ENCODE peak calls at places on chromosome 19, in eight cellular contexts. F, S, U, M, R, Q, Z and N are unnamed samples.

GRCh38 chr19:3270908-3271307 is 46.4 kb downstream of the CELF5 start:
- DNase-seq in F (no peak), S (no peak), U (no peak), M (peak), R (no peak), Q (peak), Z (peak), N (peak)

GRCh38 chr19:45601524-45602522 is at the start of gene GPR4:
- DNase-seq in F (no peak), S (no peak), U (no peak), M (no peak), R (no peak), Q (no peak), Z (no peak), N (no peak)

GRCh38 chr19:7515091-7515470 is 822 bp upstream of the ZNF358 start:
- DNase-seq in F (no peak), S (no peak), U (no peak), M (peak), R (no peak), Q (no peak), Z (peak), N (no peak)

GRCh38 chr19:28445826-28446225 is 767.1 kb downstream of the UQCRFS1 start:
- DNase-seq in F (no peak), S (no peak), U (no peak), M (no peak), R (no peak), Q (no peak), Z (no peak), N (no peak)

GRCh38 chr19:55442372-55443044 is 592 bp downstream of the SHISA7 start:
- DNase-seq in F (no peak), S (no peak), U (no peak), M (no peak), R (no peak), Q (no peak), Z (no peak), N (no peak)

GRCh38 chr19:30864460-30865215 is 484.6 kb downstream of the TSHZ3 start:
- DNase-seq in F (no peak), S (no peak), U (no peak), M (no peak), R (no peak), Q (no peak), Z (no peak), N (no peak)

GRCh38 chr19:6501740-6502648 is at the start of gene TUBB4A:
- DNase-seq in F (no peak), S (peak), U (no peak), M (no peak), R (no peak), Q (no peak), Z (no peak), N (no peak)

GRCh38 chr19:31408460-31409124 is 59.4 kb upstream of the TSHZ3 start:
- DNase-seq in F (no peak), S (no peak), U (peak), M (peak), R (peak), Q (peak), Z (peak), N (peak)

GRCh38 chr19:58516246-58516836 is 3.3 kb downstream of the ZBTB45 start:
- DNase-seq in F (no peak), S (no peak), U (no peak), M (no peak), R (no peak), Q (no peak), Z (no peak), N (no peak)

GRCh38 chr19:46616631-46617322 is 8.1 kb downstream of the PTGIR start:
- DNase-seq in F (no peak), S (no peak), U (no peak), M (peak), R (no peak), Q (peak), Z (peak), N (peak)

GRCh38 chr19:3094638-3095374 is 644 bp downstream of the GNA11 start:
- DNase-seq in F (peak), S (no peak), U (no peak), M (peak), R (no peak), Q (peak), Z (peak), N (peak)

GRCh38 chr19:37902668-37903067 is 3.7 kb downstream of the WDR87 start:
- DNase-seq in F (peak), S (peak), U (peak), M (peak), R (peak), Q (peak), Z (peak), N (peak)

GRCh38 chr19:29239220-29239776 is 26.3 kb upstream of the UQCRFS1 start:
- DNase-seq in F (no peak), S (no peak), U (no peak), M (no peak), R (no peak), Q (no peak), Z (no peak), N (no peak)

GRCh38 chr19:4524808-4525562 is 6.7 kb upstream of the PLIN4 start:
- DNase-seq in F (no peak), S (peak), U (no peak), M (no peak), R (no peak), Q (peak), Z (peak), N (peak)

GRCh38 chr19:56383826-56384605 is 9.3 kb downstream of the ZNF582 start:
- DNase-seq in F (no peak), S (no peak), U (no peak), M (peak), R (no peak), Q (peak), Z (peak), N (peak)

GRCh38 chr19:12723643-12724426 is at the start of gene TNPO2:
- DNase-seq in F (no peak), S (peak), U (peak), M (peak), R (no peak), Q (peak), Z (peak), N (peak)

GRCh38 chr19:10936661-10937084 is 8.1 kb downstream of the TIMM29 start:
- DNase-seq in F (no peak), S (no peak), U (peak), M (peak), R (peak), Q (peak), Z (peak), N (peak)

GRCh38 chr19:4781851-4782250 is 9.7 kb upstream of the FEM1A start:
- DNase-seq in F (no peak), S (no peak), U (no peak), M (no peak), R (no peak), Q (peak), Z (no peak), N (no peak)

GRCh38 chr19:52789440-52789839 is 2.8 kb upstream of the ZNF600 start:
- DNase-seq in F (no peak), S (no peak), U (no peak), M (no peak), R (no peak), Q (no peak), Z (no peak), N (no peak)

GRCh38 chr19:28426902-28427232 is 786.1 kb downstream of the UQCRFS1 start:
- DNase-seq in F (no peak), S (no peak), U (no peak), M (no peak), R (no peak), Q (peak), Z (peak), N (no peak)

GRCh38 chr19:50513746-50514345 is at the start of gene ASPDH:
- DNase-seq in F (peak), S (no peak), U (no peak), M (no peak), R (no peak), Q (no peak), Z (no peak), N (no peak)

GRCh38 chr19:19642506-19643157 is 825 bp downstream of the GMIP start:
- DNase-seq in F (no peak), S (no peak), U (no peak), M (no peak), R (no peak), Q (no peak), Z (peak), N (no peak)

GRCh38 chr19:34341935-34342680 is 22.9 kb upstream of the GPI start:
- DNase-seq in F (no peak), S (no peak), U (no peak), M (no peak), R (no peak), Q (no peak), Z (no peak), N (no peak)

GRCh38 chr19:51439021-51439465 is 19.2 kb downstream of the SIGLEC8 start:
- DNase-seq in F (no peak), S (no peak), U (no peak), M (no peak), R (no peak), Q (peak), Z (peak), N (peak)

GRCh38 chr19:34345934-34346333 is 19.1 kb upstream of the GPI start:
- DNase-seq in F (no peak), S (peak), U (no peak), M (peak), R (no peak), Q (peak), Z (peak), N (peak)

GRCh38 chr19:41792513-41793413 is 3.6 kb upstream of the CEACAM3 start:
- DNase-seq in F (no peak), S (peak), U (no peak), M (peak), R (no peak), Q (peak), Z (peak), N (peak)

GRCh38 chr19:48873476-48874308 is 1.5 kb downstream of the PPP1R15A start:
- DNase-seq in F (no peak), S (no peak), U (peak), M (no peak), R (no peak), Q (no peak), Z (no peak), N (no peak)

GRCh38 chr19:6087074-6087506 is 23.2 kb downstream of the RFX2 start:
- DNase-seq in F (no peak), S (no peak), U (no peak), M (no peak), R (no peak), Q (no peak), Z (no peak), N (no peak)

GRCh38 chr19:38889803-38890202 is 9.6 kb downstream of the SIRT2 start:
- DNase-seq in F (no peak), S (no peak), U (no peak), M (no peak), R (no peak), Q (no peak), Z (no peak), N (no peak)

GRCh38 chr19:47157455-47158321 is 27.1 kb downstream of the SAE1 start:
- DNase-seq in F (peak), S (peak), U (peak), M (peak), R (peak), Q (peak), Z (peak), N (peak)

GRCh38 chr19:44741258-44741731 is 7.2 kb upstream of the BCL3 start:
- DNase-seq in F (no peak), S (no peak), U (no peak), M (no peak), R (no peak), Q (no peak), Z (peak), N (peak)

GRCh38 chr19:32233091-32233490 is 112.3 kb upstream of the ZNF507 start:
- DNase-seq in F (no peak), S (no peak), U (no peak), M (no peak), R (no peak), Q (no peak), Z (no peak), N (no peak)

GRCh38 chr19:5138606-5139594 is 170.0 kb downstream of the KDM4B start:
- DNase-seq in F (no peak), S (no peak), U (no peak), M (peak), R (no peak), Q (peak), Z (peak), N (peak)

GRCh38 chr19:55504252-55504603 is 16.0 kb downstream of the SSC5D start:
- DNase-seq in F (no peak), S (no peak), U (no peak), M (no peak), R (no peak), Q (no peak), Z (no peak), N (no peak)

GRCh38 chr19:49382639-49383038 is 5.4 kb upstream of the KASH5 start:
- DNase-seq in F (no peak), S (no peak), U (no peak), M (no peak), R (no peak), Q (no peak), Z (no peak), N (no peak)

GRCh38 chr19:54462713-54463530 is 656 bp downstream of the LENG9 start:
- DNase-seq in F (peak), S (peak), U (peak), M (peak), R (no peak), Q (peak), Z (peak), N (peak)

GRCh38 chr19:51689751-51690358 is 3.3 kb upstream of the SPACA6 start:
- DNase-seq in F (no peak), S (peak), U (peak), M (no peak), R (no peak), Q (no peak), Z (peak), N (peak)

GRCh38 chr19:54105796-54106195 is 3.1 kb downstream of the NDUFA3 start:
- DNase-seq in F (no peak), S (no peak), U (no peak), M (no peak), R (no peak), Q (no peak), Z (no peak), N (no peak)

GRCh38 chr19:4064073-4064550 is 2.6 kb downstream of the ZBTB7A start:
- DNase-seq in F (no peak), S (peak), U (peak), M (peak), R (no peak), Q (peak), Z (peak), N (no peak)

GRCh38 chr19:51415187-51415586 is 2.3 kb downstream of the SIGLEC10 start:
- DNase-seq in F (no peak), S (no peak), U (no peak), M (no peak), R (no peak), Q (no peak), Z (no peak), N (no peak)

DNA sequence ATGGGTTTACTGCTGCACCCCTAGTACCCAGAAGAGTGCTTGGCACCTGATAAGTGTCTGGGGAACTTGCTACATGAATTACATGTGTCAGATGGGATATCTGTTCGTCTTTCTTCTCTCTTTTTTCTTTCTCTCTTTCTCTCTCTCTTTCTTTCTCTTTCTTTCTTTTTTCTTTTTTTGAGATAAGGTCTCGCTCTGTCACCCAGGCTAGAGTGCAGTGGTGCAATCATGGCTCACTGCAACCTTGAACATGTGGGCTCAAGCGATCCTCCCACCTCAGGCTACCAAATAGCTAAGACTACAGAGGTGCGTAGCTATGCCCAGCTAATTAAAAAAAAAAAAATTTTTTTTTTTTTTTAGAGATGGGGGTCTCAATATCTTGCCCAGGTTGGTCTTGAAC is 6.1 kb downstream of the CADM4 start:
- DNase-seq in F (no peak), S (no peak), U (no peak), M (no peak), R (no peak), Q (no peak), Z (no peak), N (no peak)
- TF ChIP-seq CTCF in F (no peak), S (no peak), U (no peak), M (no peak), R (no peak), Q (no peak), Z (no peak), N (no peak)

DNA sequence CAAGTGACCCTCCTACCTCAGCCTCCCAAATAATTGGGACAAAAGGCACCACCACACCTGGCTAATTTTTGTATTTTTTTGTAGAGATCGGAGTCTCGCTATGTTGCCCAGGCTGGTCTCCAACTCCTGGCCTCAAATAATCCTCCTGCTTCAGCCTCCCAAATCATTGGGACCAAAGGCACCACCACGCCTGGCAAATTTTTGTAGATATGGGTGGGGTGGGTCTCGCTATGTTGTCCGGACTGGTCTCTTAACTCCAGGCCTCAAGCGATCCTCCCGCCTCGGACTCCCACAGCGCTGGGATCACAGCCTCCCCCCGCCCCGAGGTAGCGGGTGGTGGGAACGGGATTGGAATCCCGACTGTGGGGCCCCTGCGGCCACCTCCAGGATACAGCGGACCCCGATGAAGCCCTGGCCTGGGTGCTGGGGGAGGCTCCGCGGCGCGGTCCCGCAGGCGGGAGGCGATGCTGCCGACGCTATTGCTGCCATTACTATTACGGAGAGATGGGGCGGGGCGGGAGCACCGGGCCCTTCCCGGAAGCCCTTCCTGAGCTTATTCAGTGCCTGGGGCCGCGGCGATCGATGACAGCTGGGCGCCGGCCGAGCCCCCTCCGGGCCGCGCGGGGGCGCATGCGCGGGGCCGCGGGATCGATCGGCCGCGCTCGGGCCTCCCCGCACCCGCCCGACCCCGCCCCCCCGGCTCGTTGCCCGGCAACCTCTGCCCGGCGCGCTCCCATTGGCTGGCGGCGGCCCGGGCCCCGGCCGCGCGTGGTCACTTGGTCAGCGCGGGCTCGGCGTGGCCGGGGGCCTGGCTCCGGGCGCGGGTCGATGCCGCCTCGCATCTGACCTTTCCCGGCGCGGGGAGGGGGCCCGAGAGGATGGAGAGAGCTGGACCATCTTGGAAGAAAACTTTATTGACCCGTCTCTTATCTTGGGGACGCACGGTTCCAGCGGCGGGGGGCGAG is 27.9 kb upstream of the ONECUT3 start:
- DNase-seq in F (no peak), S (peak), U (no peak), M (peak), R (no peak), Q (peak), Z (peak), N (peak)
- H3K4me3 ChIP-seq in F (peak), S (peak), U (no peak), M (peak), R (peak), Q (peak), Z (peak), N (peak)

DNA sequence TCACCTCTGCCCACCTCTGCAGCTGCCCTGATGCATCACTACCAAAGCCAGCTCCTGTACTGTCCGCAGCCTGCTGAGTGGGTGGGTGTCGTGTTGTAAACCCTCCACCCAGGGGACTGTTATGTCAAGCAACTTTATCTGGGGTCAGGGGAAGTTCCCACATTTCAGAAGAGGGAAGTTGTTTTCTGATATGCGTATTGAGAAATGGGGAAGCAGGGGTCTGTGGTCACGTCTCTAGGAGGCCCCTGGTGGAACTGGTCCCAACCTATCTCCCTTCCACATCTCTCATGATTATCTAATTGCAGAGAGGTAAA is 31.2 kb downstream of the CLEC17A start:
- DNase-seq in F (no peak), S (no peak), U (no peak), M (no peak), R (no peak), Q (no peak), Z (no peak), N (no peak)
- TF ChIP-seq CTCF in F (no peak), S (no peak), U (no peak), M (no peak), R (no peak), Q (no peak), Z (no peak), N (no peak)

GRCh38 chr19:40216777-40217026 is 1.5 kb downstream of the TTC9B start:
- DNase-seq in F (no peak), S (no peak), U (no peak), M (no peak), R (no peak), Q (no peak), Z (no peak), N (peak)

GRCh38 chr19:40217921-40218890 is at the start of gene TTC9B:
- DNase-seq in F (no peak), S (no peak), U (no peak), M (no peak), R (no peak), Q (no peak), Z (no peak), N (no peak)

GRCh38 chr19:40214936-40215335 is 3.2 kb downstream of the TTC9B start:
- DNase-seq in F (no peak), S (no peak), U (no peak), M (no peak), R (no peak), Q (no peak), Z (no peak), N (no peak)

GRCh38 chr19:40216013-40216776 is 2.0 kb downstream of the TTC9B start:
- DNase-seq in F (no peak), S (no peak), U (no peak), M (no peak), R (no peak), Q (no peak), Z (no peak), N (no peak)

DNA sequence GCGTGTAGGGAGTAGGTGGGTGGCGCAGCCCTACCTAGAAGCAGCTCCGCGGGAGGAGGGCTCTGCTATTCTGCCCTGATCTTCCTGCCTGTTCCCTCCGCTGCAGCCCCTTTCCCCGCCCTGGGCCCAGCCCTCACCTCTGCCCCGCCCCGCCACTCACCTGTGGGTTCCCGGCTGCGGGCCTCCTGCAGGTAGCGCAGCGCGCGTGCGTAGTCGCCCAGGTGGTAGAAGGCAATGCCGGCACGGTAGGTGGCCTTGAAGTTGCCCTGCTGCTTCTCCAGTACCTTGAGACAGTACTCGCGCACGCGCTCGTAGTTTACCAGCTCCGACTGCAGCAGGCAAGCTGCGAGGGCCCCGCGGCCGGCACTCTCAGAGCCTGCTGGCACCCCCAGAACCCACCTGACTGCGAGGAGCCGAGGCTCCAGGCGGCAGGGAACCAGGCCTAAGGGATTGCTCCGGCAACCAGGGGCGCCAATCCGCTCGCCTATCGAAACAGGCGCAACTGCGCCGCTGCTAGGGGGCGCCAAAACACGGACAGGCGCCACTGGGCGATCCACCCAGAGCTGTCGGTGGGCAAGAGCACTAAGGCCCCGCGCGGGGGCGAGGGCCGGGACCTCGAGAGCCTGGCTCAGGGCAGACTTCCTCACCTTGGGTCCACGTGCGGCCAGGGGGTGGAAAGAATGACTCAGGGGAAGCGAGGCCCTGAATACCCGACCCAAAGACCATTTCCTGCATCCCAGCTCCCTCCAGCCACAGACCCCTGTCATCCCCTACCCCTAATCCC is 965 bp downstream of the TTC9B start:
- DNase-seq in F (no peak), S (peak), U (no peak), M (no peak), R (no peak), Q (no peak), Z (no peak), N (peak)
- H3K4me3 ChIP-seq in F (peak), S (peak), U (no peak), M (no peak), R (no peak), Q (no peak), Z (no peak), N (peak)